ENCODE peak calls at places on chromosome 1, in ten cellular contexts. W, L, A, M, K, G, I, B, R and E are unnamed samples.

GRCh38 chr1:198530964-198531363 is 9.5 kb downstream of the ATP6V1G3 start:
- DNase-seq in R (no peak), K (no peak), M (no peak), G (no peak), B (no peak), I (no peak), W (peak; percentile 100), A (no peak), L (no peak), E (no peak)

GRCh38 chr1:43452789-43453441 is 816 bp downstream of the HYI start:
- DNase-seq in L (no peak), K (peak; percentile 41), M (no peak), W (peak; percentile 74), A (no peak), R (no peak), G (peak; percentile 59), I (peak; percentile 55), B (no peak), E (no peak)

GRCh38 chr1:180926164-180926981 is 13.7 kb downstream of the KIAA1614 start:
- DNase-seq in A (no peak), K (peak; percentile 36), L (peak; percentile 86), G (no peak), R (no peak), B (no peak), M (no peak), I (peak; percentile 9), W (peak; percentile 97), E (peak; percentile 12)

GRCh38 chr1:116125761-116126160 is 14.6 kb downstream of the MAB21L3 start:
- DNase-seq in I (no peak), G (no peak), A (no peak), R (no peak), B (no peak), L (peak; percentile 64), W (no peak), M (no peak), K (peak; percentile 80), E (no peak)

GRCh38 chr1:39654291-39654690 is 14.8 kb upstream of the HEYL start:
- DNase-seq in A (no peak), L (no peak), R (no peak), B (no peak), M (no peak), G (no peak), W (no peak), K (no peak), I (peak; percentile 42), E (no peak)

GRCh38 chr1:180881806-180882509 is 30.7 kb upstream of the KIAA1614 start:
- DNase-seq in A (no peak), M (no peak), K (no peak), W (peak; percentile 70), L (no peak), B (peak; percentile 23), R (no peak), G (peak; percentile 10), I (peak; percentile 66), E (no peak)

GRCh38 chr1:59879556-59879955 is 47.0 kb downstream of the CYP2J2 start:
- DNase-seq in R (no peak), W (peak; percentile 54), G (peak; percentile 23), B (peak; percentile 1), K (peak; percentile 76), L (no peak), A (no peak), I (peak; percentile 80), M (peak; percentile 22), E (peak; percentile 61)

GRCh38 chr1:97108200-97108599 is 386.6 kb downstream of the PTBP2 start:
- DNase-seq in A (no peak), L (no peak), R (no peak), K (no peak), G (no peak), W (no peak), I (peak; percentile 49), B (no peak), M (no peak), E (no peak)

GRCh38 chr1:40748841-40749718 is 34.5 kb upstream of the KCNQ4 start:
- DNase-seq in L (no peak), K (no peak), M (no peak), B (no peak), G (no peak), I (no peak), A (no peak), W (no peak), R (no peak), E (no peak)

GRCh38 chr1:110228386-110228785 is 18.3 kb downstream of the KCNC4 start:
- DNase-seq in I (no peak), W (no peak), B (no peak), A (no peak), R (no peak), K (no peak), G (no peak), M (no peak), L (no peak), E (no peak)

GRCh38 chr1:36520056-36520455 is 37.3 kb upstream of the CSF3R start:
- DNase-seq in A (no peak), M (no peak), B (no peak), I (no peak), L (peak; percentile 20), G (no peak), W (peak; percentile 66), R (no peak), K (no peak), E (no peak)

GRCh38 chr1:29368936-29369932 is 132.9 kb downstream of the PTPRU start:
- DNase-seq in M (no peak), B (no peak), I (no peak), K (no peak), L (peak; percentile 42), G (no peak), W (no peak), A (no peak), R (no peak), E (no peak)

GRCh38 chr1:211259596-211260126 is 495 bp downstream of the RCOR3 start:
- DNase-seq in K (peak; percentile 78), R (no peak), A (no peak), M (no peak), G (no peak), I (no peak), B (no peak), L (peak; percentile 92), W (peak; percentile 79), E (peak; percentile 49)

GRCh38 chr1:56934400-56935080 is 31.3 kb downstream of the C8B start:
- DNase-seq in A (no peak), M (no peak), I (peak; percentile 73), K (no peak), L (no peak), W (no peak), B (no peak), G (no peak), R (no peak), E (no peak)

GRCh38 chr1:40907899-40908298 is 45.7 kb upstream of the CITED4 start:
- DNase-seq in I (no peak), W (no peak), A (no peak), G (no peak), K (no peak), B (no peak), L (no peak), M (no peak), R (no peak), E (no peak)

GRCh38 chr1:13675222-13675621 is 24.8 kb upstream of the PRDM2 start:
- DNase-seq in A (no peak), G (no peak), L (no peak), R (no peak), B (no peak), I (no peak), M (no peak), K (no peak), W (no peak), E (no peak)

GRCh38 chr1:208054485-208054884 is 143.6 kb upstream of the CD34 start:
- DNase-seq in G (no peak), K (no peak), L (no peak), B (no peak), A (no peak), M (no peak), W (no peak), I (peak; percentile 27), R (no peak), E (no peak)

GRCh38 chr1:27418326-27418761 is 25.9 kb downstream of the GPR3 start:
- DNase-seq in L (no peak), I (peak; percentile 97), A (peak; percentile 19), R (no peak), K (no peak), G (peak; percentile 82), B (peak; percentile 71), W (no peak), M (peak; percentile 72), E (no peak)

GRCh38 chr1:207805841-207806421 is 54.1 kb downstream of the CD46 start:
- DNase-seq in L (no peak), M (peak; percentile 89), R (no peak), B (no peak), A (no peak), W (no peak), G (peak; percentile 96), I (peak; percentile 98), K (no peak), E (peak; percentile 82)

GRCh38 chr1:213374369-213374768 is 323.3 kb downstream of the RPS6KC1 start:
- DNase-seq in K (peak; percentile 74), I (peak; percentile 59), A (no peak), B (peak; percentile 35), L (no peak), M (no peak), G (no peak), W (peak; percentile 88), R (no peak), E (peak; percentile 93)

GRCh38 chr1:90370696-90371095 is 346.4 kb downstream of the BARHL2 start:
- DNase-seq in A (no peak), B (no peak), K (no peak), I (no peak), M (no peak), R (no peak), G (peak; percentile 62), L (no peak), W (no peak), E (no peak)

GRCh38 chr1:37325509-37326437 is 148.6 kb upstream of the ZC3H12A start:
- DNase-seq in B (no peak), M (no peak), L (no peak), W (peak; percentile 22), R (no peak), I (no peak), A (no peak), K (no peak), G (no peak), E (no peak)

GRCh38 chr1:166988976-166989515 is at the start of gene MAEL:
- DNase-seq in M (no peak), K (no peak), R (no peak), A (no peak), L (peak; percentile 81), G (no peak), W (no peak), I (no peak), B (no peak), E (no peak)

GRCh38 chr1:170518185-170518834 is 13.7 kb upstream of the GORAB start:
- DNase-seq in I (no peak), B (no peak), W (no peak), G (no peak), K (no peak), A (no peak), M (no peak), L (no peak), R (no peak), E (no peak)

GRCh38 chr1:204506091-204506968 is 9.9 kb upstream of the MDM4 start:
- DNase-seq in G (peak; percentile 90), W (peak; percentile 90), I (peak; percentile 98), M (peak; percentile 87), R (peak; percentile 57), B (peak; percentile 76), L (no peak), A (peak; percentile 42), K (peak; percentile 71), E (peak; percentile 68)

GRCh38 chr1:203048086-203048485 is 21.8 kb downstream of the PPFIA4 start:
- DNase-seq in W (no peak), G (no peak), M (no peak), B (no peak), I (no peak), K (no peak), L (no peak), R (no peak), A (no peak), E (no peak)

GRCh38 chr1:156517746-156518145 is 17.2 kb upstream of the MEF2D start:
- DNase-seq in A (no peak), R (no peak), L (no peak), B (no peak), K (no peak), W (no peak), G (no peak), I (peak; percentile 29), M (no peak), E (no peak)